ENCODE peak calls at places on chromosome 21, in six cellular contexts. One of them, this sample, is unnamed.

GRCh38 chr21:42496120-42496838 is at the start of gene RSPH1:
- DNase-seq in adrenal gland: peak; percentile 100
- DNase-seq in tibial nerve: peak; percentile 99
- DNase-seq in psoas muscle: peak; percentile 100
- DNase-seq in prostate gland: peak; percentile 100
- DNase-seq in left ventricle myocardium inferior: peak; percentile 100
- DNase-seq in this sample: peak; percentile 98

GRCh38 chr21:23016617-23017016 is 2018.4 kb downstream of the NCAM2 start:
- DNase-seq in adrenal gland: no peak
- DNase-seq in tibial nerve: no peak
- DNase-seq in psoas muscle: no peak
- DNase-seq in prostate gland: no peak
- DNase-seq in left ventricle myocardium inferior: no peak
- DNase-seq in this sample: no peak

GRCh38 chr21:28771790-28772501 is 220.7 kb downstream of the LTN1 start:
- DNase-seq in adrenal gland: no peak
- DNase-seq in tibial nerve: no peak
- DNase-seq in psoas muscle: no peak
- DNase-seq in prostate gland: no peak
- DNase-seq in left ventricle myocardium inferior: no peak
- DNase-seq in this sample: no peak

GRCh38 chr21:44046734-44047133 is 34.6 kb downstream of the TRAPPC10 start:
- DNase-seq in adrenal gland: no peak
- DNase-seq in tibial nerve: no peak
- DNase-seq in psoas muscle: no peak
- DNase-seq in prostate gland: no peak
- DNase-seq in left ventricle myocardium inferior: no peak
- DNase-seq in this sample: no peak

GRCh38 chr21:42737969-42738590 is 84.7 kb downstream of the PDE9A start:
- DNase-seq in adrenal gland: no peak
- DNase-seq in tibial nerve: no peak
- DNase-seq in psoas muscle: peak; percentile 78
- DNase-seq in prostate gland: no peak
- DNase-seq in left ventricle myocardium inferior: peak; percentile 41
- DNase-seq in this sample: no peak

GRCh38 chr21:42038826-42039425 is 28.8 kb upstream of the ZBTB21 start:
- DNase-seq in adrenal gland: no peak
- DNase-seq in tibial nerve: no peak
- DNase-seq in psoas muscle: no peak
- DNase-seq in prostate gland: no peak
- DNase-seq in left ventricle myocardium inferior: no peak
- DNase-seq in this sample: no peak

GRCh38 chr21:34022557-34023335 is 50.6 kb upstream of the MRPS6 start:
- DNase-seq in adrenal gland: no peak
- DNase-seq in tibial nerve: no peak
- DNase-seq in psoas muscle: no peak
- DNase-seq in prostate gland: no peak
- DNase-seq in left ventricle myocardium inferior: no peak
- DNase-seq in this sample: no peak

GRCh38 chr21:34736116-34736870 is 67.5 kb downstream of the CLIC6 start:
- DNase-seq in adrenal gland: no peak
- DNase-seq in tibial nerve: no peak
- DNase-seq in psoas muscle: no peak
- DNase-seq in prostate gland: peak; percentile 33
- DNase-seq in left ventricle myocardium inferior: no peak
- DNase-seq in this sample: no peak

GRCh38 chr21:20971296-20971921 is 26.8 kb upstream of the NCAM2 start:
- DNase-seq in adrenal gland: no peak
- DNase-seq in tibial nerve: peak; percentile 56
- DNase-seq in psoas muscle: peak; percentile 56
- DNase-seq in prostate gland: no peak
- DNase-seq in left ventricle myocardium inferior: peak; percentile 33
- DNase-seq in this sample: no peak

GRCh38 chr21:37060296-37060695 is 12.6 kb downstream of the PIGP start:
- DNase-seq in adrenal gland: peak; percentile 58
- DNase-seq in tibial nerve: peak; percentile 29
- DNase-seq in psoas muscle: peak; percentile 63
- DNase-seq in prostate gland: no peak
- DNase-seq in left ventricle myocardium inferior: no peak
- DNase-seq in this sample: no peak

GRCh38 chr21:16517380-16517779 is 787.6 kb downstream of the USP25 start:
- DNase-seq in adrenal gland: no peak
- DNase-seq in tibial nerve: no peak
- DNase-seq in psoas muscle: no peak
- DNase-seq in prostate gland: no peak
- DNase-seq in left ventricle myocardium inferior: no peak
- DNase-seq in this sample: no peak

GRCh38 chr21:42234464-42235241 is 15.7 kb downstream of the ABCG1 start:
- DNase-seq in adrenal gland: peak; percentile 80
- DNase-seq in tibial nerve: no peak
- DNase-seq in psoas muscle: peak; percentile 86
- DNase-seq in prostate gland: peak; percentile 53
- DNase-seq in left ventricle myocardium inferior: peak; percentile 72
- DNase-seq in this sample: no peak

GRCh38 chr21:42672699-42673458 is 19.5 kb downstream of the PDE9A start:
- DNase-seq in adrenal gland: no peak
- DNase-seq in tibial nerve: no peak
- DNase-seq in psoas muscle: no peak
- DNase-seq in prostate gland: no peak
- DNase-seq in left ventricle myocardium inferior: no peak
- DNase-seq in this sample: no peak

GRCh38 chr21:36657999-36658398 is 40.9 kb upstream of the SIM2 start:
- DNase-seq in adrenal gland: no peak
- DNase-seq in tibial nerve: no peak
- DNase-seq in psoas muscle: no peak
- DNase-seq in prostate gland: no peak
- DNase-seq in left ventricle myocardium inferior: no peak
- DNase-seq in this sample: no peak

GRCh38 chr21:36661511-36662309 is 37.2 kb upstream of the SIM2 start:
- DNase-seq in adrenal gland: peak; percentile 34
- DNase-seq in tibial nerve: no peak
- DNase-seq in psoas muscle: no peak
- DNase-seq in prostate gland: no peak
- DNase-seq in left ventricle myocardium inferior: no peak
- DNase-seq in this sample: no peak

GRCh38 chr21:42001781-42002180 is 8.4 kb downstream of the ZBTB21 start:
- DNase-seq in adrenal gland: no peak
- DNase-seq in tibial nerve: no peak
- DNase-seq in psoas muscle: no peak
- DNase-seq in prostate gland: no peak
- DNase-seq in left ventricle myocardium inferior: no peak
- DNase-seq in this sample: no peak

GRCh38 chr21:32457360-32457840 is 44.9 kb downstream of the EVA1C start:
- DNase-seq in adrenal gland: peak; percentile 22
- DNase-seq in tibial nerve: no peak
- DNase-seq in psoas muscle: peak; percentile 58
- DNase-seq in prostate gland: no peak
- DNase-seq in left ventricle myocardium inferior: peak; percentile 43
- DNase-seq in this sample: no peak

GRCh38 chr21:43949499-43950208 is 62.5 kb upstream of the TRAPPC10 start:
- DNase-seq in adrenal gland: no peak
- DNase-seq in tibial nerve: no peak
- DNase-seq in psoas muscle: no peak
- DNase-seq in prostate gland: no peak
- DNase-seq in left ventricle myocardium inferior: no peak
- DNase-seq in this sample: no peak

GRCh38 chr21:33383056-33383888 is 19.9 kb upstream of the IFNGR2 start:
- DNase-seq in adrenal gland: peak; percentile 52
- DNase-seq in tibial nerve: no peak
- DNase-seq in psoas muscle: peak; percentile 65
- DNase-seq in prostate gland: peak; percentile 38
- DNase-seq in left ventricle myocardium inferior: peak; percentile 60
- DNase-seq in this sample: peak; percentile 81

GRCh38 chr21:29114765-29115164 is 15.7 kb upstream of the MAP3K7CL start:
- DNase-seq in adrenal gland: no peak
- DNase-seq in tibial nerve: no peak
- DNase-seq in psoas muscle: no peak
- DNase-seq in prostate gland: no peak
- DNase-seq in left ventricle myocardium inferior: no peak
- DNase-seq in this sample: no peak

GRCh38 chr21:21158376-21158918 is 160.2 kb downstream of the NCAM2 start:
- DNase-seq in adrenal gland: no peak
- DNase-seq in tibial nerve: no peak
- DNase-seq in psoas muscle: no peak
- DNase-seq in prostate gland: no peak
- DNase-seq in left ventricle myocardium inferior: no peak
- DNase-seq in this sample: no peak

GRCh38 chr21:43957629-43958362 is 54.3 kb upstream of the TRAPPC10 start:
- DNase-seq in adrenal gland: no peak
- DNase-seq in tibial nerve: no peak
- DNase-seq in psoas muscle: no peak
- DNase-seq in prostate gland: no peak
- DNase-seq in left ventricle myocardium inferior: no peak
- DNase-seq in this sample: no peak

GRCh38 chr21:44366586-44367211 is 13.3 kb downstream of the TRPM2 start:
- DNase-seq in adrenal gland: peak; percentile 14
- DNase-seq in tibial nerve: peak; percentile 10
- DNase-seq in psoas muscle: no peak
- DNase-seq in prostate gland: no peak
- DNase-seq in left ventricle myocardium inferior: no peak
- DNase-seq in this sample: peak; percentile 60

GRCh38 chr21:22076471-22076870 is 1078.3 kb downstream of the NCAM2 start:
- DNase-seq in adrenal gland: no peak
- DNase-seq in tibial nerve: no peak
- DNase-seq in psoas muscle: no peak
- DNase-seq in prostate gland: no peak
- DNase-seq in left ventricle myocardium inferior: no peak
- DNase-seq in this sample: no peak

GRCh38 chr21:38830667-38831525 is 25.2 kb downstream of the ETS2 start:
- DNase-seq in adrenal gland: no peak
- DNase-seq in tibial nerve: no peak
- DNase-seq in psoas muscle: no peak
- DNase-seq in prostate gland: no peak
- DNase-seq in left ventricle myocardium inferior: no peak
- DNase-seq in this sample: no peak

GRCh38 chr21:38832664-38833063 is 26.9 kb downstream of the ETS2 start:
- DNase-seq in adrenal gland: no peak
- DNase-seq in tibial nerve: no peak
- DNase-seq in psoas muscle: no peak
- DNase-seq in prostate gland: no peak
- DNase-seq in left ventricle myocardium inferior: no peak
- DNase-seq in this sample: no peak

GRCh38 chr21:38833122-38833521 is 27.4 kb downstream of the ETS2 start:
- DNase-seq in adrenal gland: no peak
- DNase-seq in tibial nerve: no peak
- DNase-seq in psoas muscle: no peak
- DNase-seq in prostate gland: no peak
- DNase-seq in left ventricle myocardium inferior: no peak
- DNase-seq in this sample: no peak

GRCh38 chr21:38834725-38835124 is 29.0 kb downstream of the ETS2 start:
- DNase-seq in adrenal gland: no peak
- DNase-seq in tibial nerve: no peak
- DNase-seq in psoas muscle: no peak
- DNase-seq in prostate gland: no peak
- DNase-seq in left ventricle myocardium inferior: no peak
- DNase-seq in this sample: no peak

GRCh38 chr21:38831526-38832467 is 26.1 kb downstream of the ETS2 start:
- DNase-seq in adrenal gland: peak; percentile 57
- DNase-seq in tibial nerve: peak; percentile 70
- DNase-seq in psoas muscle: no peak
- DNase-seq in prostate gland: peak; percentile 85
- DNase-seq in left ventricle myocardium inferior: peak; percentile 48
- DNase-seq in this sample: no peak
- H3K4me3 ChIP-seq in adrenal gland: no peak overlapping the region
- H3K4me3 ChIP-seq in tibial nerve: no peak overlapping the region
- H3K4me3 ChIP-seq in psoas muscle: no peak overlapping the region
- H3K4me3 ChIP-seq in prostate gland: no peak overlapping the region
- H3K4me3 ChIP-seq in left ventricle myocardium inferior: no peak overlapping the region
- H3K4me3 ChIP-seq in this sample: no peak overlapping the region

GRCh38 chr21:31343030-31343510 is 991 bp downstream of the TIAM1 start:
- DNase-seq in adrenal gland: no peak
- DNase-seq in tibial nerve: no peak
- DNase-seq in psoas muscle: no peak
- DNase-seq in prostate gland: no peak
- DNase-seq in left ventricle myocardium inferior: no peak
- DNase-seq in this sample: no peak
- H3K4me3 ChIP-seq in adrenal gland: no peak overlapping the region
- H3K4me3 ChIP-seq in tibial nerve: no peak overlapping the region
- H3K4me3 ChIP-seq in psoas muscle: peak overlapping the region; percentile 50
- H3K4me3 ChIP-seq in prostate gland: no peak overlapping the region
- H3K4me3 ChIP-seq in left ventricle myocardium inferior: peak overlapping the region; percentile 63
- H3K4me3 ChIP-seq in this sample: peak overlapping the region; percentile 42

DNA sequence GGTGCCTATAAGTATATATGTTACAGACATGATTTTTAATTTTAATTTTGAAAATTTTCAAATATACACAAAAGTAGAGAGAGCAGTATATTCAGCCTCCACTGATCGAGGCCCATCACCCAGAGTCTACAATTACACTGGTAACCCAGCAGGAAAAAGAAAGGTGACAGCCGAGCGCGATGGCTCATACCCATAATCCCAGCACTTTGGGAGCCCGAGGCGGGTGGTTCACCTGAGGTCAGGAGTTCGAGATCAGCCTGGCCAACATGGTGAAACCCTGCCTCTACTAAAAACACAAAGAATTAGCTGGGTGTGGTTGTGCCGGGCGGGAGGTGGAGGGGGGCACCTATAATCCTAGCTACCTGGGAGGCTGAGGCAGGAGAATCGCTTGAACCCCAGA is 1.4 kb downstream of the YBEY start:
- DNase-seq in adrenal gland: no peak
- DNase-seq in tibial nerve: no peak
- DNase-seq in psoas muscle: no peak
- DNase-seq in prostate gland: no peak
- DNase-seq in left ventricle myocardium inferior: no peak
- DNase-seq in this sample: no peak
- H3K4me3 ChIP-seq in adrenal gland: no peak overlapping the region
- H3K4me3 ChIP-seq in tibial nerve: no peak overlapping the region
- H3K4me3 ChIP-seq in psoas muscle: peak overlapping the region; percentile 93
- H3K4me3 ChIP-seq in prostate gland: no peak overlapping the region
- H3K4me3 ChIP-seq in left ventricle myocardium inferior: peak overlapping the region; percentile 84
- H3K4me3 ChIP-seq in this sample: peak overlapping the region; percentile 92

DNA sequence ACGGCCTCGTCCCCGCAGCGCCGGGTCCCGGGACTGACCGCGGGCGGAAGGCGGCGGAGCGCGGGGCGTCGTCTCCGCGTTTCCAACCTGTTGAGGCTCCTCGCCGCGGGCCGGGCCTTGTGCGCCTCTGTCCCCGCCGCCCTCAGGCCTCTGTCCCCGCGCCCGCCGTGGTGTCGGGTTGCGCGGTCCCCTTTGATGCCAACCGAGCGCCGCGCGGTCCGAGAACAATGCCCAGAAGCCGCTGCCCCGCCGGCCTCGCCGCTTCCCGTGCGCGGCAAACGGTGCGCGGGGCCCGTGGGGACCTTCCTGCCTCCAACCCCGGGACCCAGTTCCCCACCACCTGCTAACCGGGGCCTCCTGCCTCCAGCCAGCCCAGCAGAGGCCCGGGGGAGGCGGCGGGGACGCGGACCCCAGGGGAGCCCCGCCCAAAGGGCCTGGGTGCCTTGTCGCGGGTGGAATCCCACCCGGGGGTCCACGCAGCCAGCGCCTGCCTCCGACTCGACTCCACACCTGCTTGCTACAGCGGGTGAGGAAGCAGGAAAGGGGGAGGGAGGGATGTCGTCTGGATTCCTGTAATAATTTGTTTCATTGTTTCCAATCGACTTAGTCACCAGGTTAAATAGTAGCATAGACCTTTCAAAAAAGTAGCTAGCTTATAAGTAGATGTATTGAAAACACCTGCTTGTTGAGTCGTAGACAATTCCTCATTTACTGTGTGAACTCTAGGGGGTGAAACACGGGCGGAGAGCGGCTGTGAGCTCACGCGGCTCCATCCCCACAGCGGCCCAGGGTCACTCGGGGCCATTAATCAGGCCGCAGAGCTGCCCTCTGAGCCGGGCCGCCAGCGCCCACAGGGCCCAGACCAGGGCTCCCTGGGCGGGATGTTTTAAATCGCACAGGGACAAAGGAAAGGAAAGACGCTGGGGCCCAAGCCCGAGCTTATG is 1.1 kb downstream of the COL18A1 start:
- DNase-seq in adrenal gland: peak; percentile 47
- DNase-seq in tibial nerve: no peak
- DNase-seq in psoas muscle: peak; percentile 56
- DNase-seq in prostate gland: no peak
- DNase-seq in left ventricle myocardium inferior: peak; percentile 30
- DNase-seq in this sample: peak; percentile 42
- H3K4me3 ChIP-seq in adrenal gland: no peak overlapping the region
- H3K4me3 ChIP-seq in tibial nerve: peak overlapping the region; percentile 38
- H3K4me3 ChIP-seq in psoas muscle: peak overlapping the region; percentile 67
- H3K4me3 ChIP-seq in prostate gland: peak overlapping the region; percentile 51
- H3K4me3 ChIP-seq in left ventricle myocardium inferior: peak overlapping the region; percentile 83
- H3K4me3 ChIP-seq in this sample: peak overlapping the region; percentile 54